ENCODE peak calls at places on chromosomes 2 and 18, in nine cellular contexts. X is tibial nerve, O is H54, Q is IMR-90, M is uterus, H is A549, R is prostate gland, N is K562, Y is endothelial cell of umbilical vein. U is an unnamed sample.

GRCh38 chr2:201327678-201328077 is 29.5 kb downstream of the FLACC1 start:
- DNase-seq in N (no peak), X (no peak), O (no peak), H (no peak), M (no peak), Y (no peak), Q (no peak), R (no peak), U (no peak)

GRCh38 chr2:82913566-82913965 is 1545.5 kb downstream of the SUCLG1 start:
- DNase-seq in N (no peak), X (no peak), O (no peak), Y (no peak), H (no peak), R (no peak), M (no peak), Q (no peak), U (no peak)

GRCh38 chr18:419542-420175 is 80.8 kb downstream of the COLEC12 start:
- DNase-seq in Y (no peak), X (no peak), R (no peak), O (no peak), N (no peak), M (no peak), H (no peak), Q (no peak), U (no peak)

GRCh38 chr2:231223001-231223375 is 24.6 kb downstream of the ARMC9 start:
- DNase-seq in O (no peak), N (no peak), X (no peak), Y (no peak), H (no peak), R (no peak), M (no peak), Q (no peak), U (no peak)

GRCh38 chr2:96260404-96261260 is 5.2 kb downstream of the TMEM127 start:
- DNase-seq in M (peak), Q (peak), N (peak), O (peak), R (peak), H (peak), X (peak), Y (peak), U (peak)

GRCh38 chr2:215966274-215966673 is 47.1 kb downstream of the MREG start:
- DNase-seq in O (no peak), R (no peak), N (no peak), Q (no peak), M (no peak), Y (no peak), X (no peak), H (no peak), U (no peak)

GRCh38 chr18:5106730-5107129 is 90.3 kb downstream of the AKAIN1 start:
- DNase-seq in Q (no peak), N (no peak), X (no peak), Y (no peak), H (no peak), R (no peak), O (no peak), M (no peak), U (no peak)

GRCh38 chr2:11875481-11875880 is 129.0 kb downstream of the LPIN1 start:
- DNase-seq in O (no peak), R (no peak), N (no peak), Q (no peak), X (no peak), H (no peak), Y (no peak), M (no peak), U (no peak)

GRCh38 chr2:217105733-217106649 is 246.1 kb upstream of the TNP1 start:
- DNase-seq in R (no peak), M (no peak), O (peak), Q (peak), Y (peak), H (peak), N (peak), X (no peak), U (no peak)

GRCh38 chr2:239275037-239275685 is 125.7 kb downstream of the HDAC4 start:
- DNase-seq in H (peak), Q (peak), X (peak), O (peak), N (peak), M (peak), Y (no peak), R (peak), U (peak)

GRCh38 chr2:187581125-187581896 is 27.1 kb upstream of the TFPI start:
- DNase-seq in M (no peak), Y (peak), Q (peak), H (peak), N (peak), X (peak), O (no peak), R (no peak), U (no peak)

GRCh38 chr2:179049546-179050311 is at the start of gene CCDC141:
- DNase-seq in Y (no peak), M (no peak), X (no peak), R (no peak), H (no peak), O (no peak), Q (no peak), N (no peak), U (peak)

GRCh38 chr2:85601771-85602475 is 575 bp downstream of the TMEM150A start:
- DNase-seq in M (peak), Y (no peak), Q (no peak), R (peak), O (no peak), X (no peak), N (peak), H (no peak), U (peak)

GRCh38 chr2:215885621-215886020 is 127.7 kb downstream of the MREG start:
- DNase-seq in O (no peak), Y (no peak), X (no peak), M (no peak), R (no peak), N (no peak), Q (no peak), H (no peak), U (no peak)

GRCh38 chr2:126685629-126686028 is 29.7 kb downstream of the GYPC start:
- DNase-seq in H (no peak), Q (no peak), N (no peak), R (no peak), O (no peak), X (no peak), Y (no peak), M (no peak), U (no peak)

GRCh38 chr2:162480067-162480466 is 136.1 kb downstream of the GCA start:
- DNase-seq in M (no peak), N (no peak), H (no peak), O (no peak), Y (no peak), R (no peak), Q (no peak), X (no peak), U (no peak)

GRCh38 chr2:121099329-121100318 is 185.4 kb downstream of the TFCP2L1 start:
- DNase-seq in M (no peak), O (no peak), Q (no peak), R (no peak), H (peak), X (no peak), Y (no peak), N (no peak), U (peak)

GRCh38 chr2:158602027-158602426 is 145.3 kb downstream of the PKP4 start:
- DNase-seq in H (no peak), O (no peak), X (no peak), M (no peak), R (peak), N (peak), Q (no peak), Y (no peak), U (no peak)

GRCh38 chr18:24657461-24657860 is 197.0 kb downstream of the HRH4 start:
- DNase-seq in Q (no peak), N (no peak), H (no peak), R (no peak), O (no peak), M (no peak), Y (peak), X (no peak), U (no peak)

GRCh38 chr2:2184549-2185249 is 146.4 kb downstream of the MYT1L start:
- DNase-seq in O (no peak), N (no peak), Q (no peak), R (no peak), X (no peak), M (no peak), Y (no peak), H (no peak), U (no peak)

GRCh38 chr2:98828793-98829371 is 98.0 kb upstream of the MGAT4A start:
- DNase-seq in R (no peak), O (no peak), N (no peak), Q (no peak), X (no peak), H (no peak), Y (no peak), M (no peak), U (no peak)

GRCh38 chr2:54041135-54041534 is 70.3 kb upstream of the PSME4 start:
- DNase-seq in O (no peak), Y (no peak), Q (no peak), H (no peak), M (no peak), X (no peak), R (no peak), N (no peak), U (no peak)

GRCh38 chr2:98088261-98088660 is 1.3 kb downstream of the VWA3B start:
- DNase-seq in Y (no peak), O (no peak), X (peak), H (no peak), Q (no peak), R (no peak), N (no peak), M (no peak), U (peak)

GRCh38 chr2:181070119-181070833 is 89.9 kb downstream of the UBE2E3 start:
- DNase-seq in X (no peak), M (no peak), Y (peak), H (peak), N (peak), Q (peak), R (no peak), O (peak), U (no peak)

GRCh38 chr2:234147335-234147861 is 96.9 kb downstream of the SPP2 start:
- DNase-seq in O (no peak), M (no peak), Q (no peak), X (no peak), H (no peak), Y (no peak), N (no peak), R (no peak), U (no peak)

GRCh38 chr2:192236136-192236535 is 41.4 kb upstream of the TMEFF2 start:
- DNase-seq in H (no peak), O (peak), N (no peak), X (no peak), Y (no peak), R (no peak), Q (peak), M (no peak), U (no peak)

GRCh38 chr2:108330971-108331370 is 42.3 kb downstream of the SULT1C2 start:
- DNase-seq in H (no peak), O (no peak), M (no peak), X (no peak), R (no peak), Q (no peak), Y (peak), N (no peak), U (no peak)

GRCh38 chr18:56570971-56571370 is 67.4 kb downstream of the TXNL1 start:
- DNase-seq in R (no peak), O (no peak), H (no peak), Y (no peak), X (no peak), N (no peak), Q (no peak), M (no peak), U (no peak)

GRCh38 chr2:144886847-144887246 is 366.9 kb upstream of the ZEB2 start:
- DNase-seq in Y (no peak), O (no peak), Q (no peak), H (no peak), M (peak), N (no peak), R (no peak), X (peak), U (peak)

GRCh38 chr2:234678721-234679120 is 181.8 kb upstream of the ARL4C start:
- DNase-seq in N (no peak), R (no peak), O (no peak), M (no peak), X (peak), Y (no peak), Q (peak), H (no peak), U (no peak)

GRCh38 chr2:199019898-199020507 is 437.7 kb downstream of the SATB2 start:
- DNase-seq in X (peak), M (no peak), R (no peak), O (peak), H (peak), N (no peak), Y (no peak), Q (peak), U (peak)

GRCh38 chr2:69013837-69014796 is 1.1 kb downstream of the ANTXR1 start:
- DNase-seq in N (no peak), H (no peak), R (no peak), O (no peak), X (no peak), Q (peak), M (peak), Y (peak), U (no peak)

GRCh38 chr2:128986867-128987268 is 668.2 kb upstream of the HS6ST1 start:
- DNase-seq in N (no peak), H (no peak), M (no peak), O (no peak), Y (no peak), X (no peak), Q (no peak), R (peak), U (no peak)

GRCh38 chr18:33577688-33578370 is at the start of gene ASXL3:
- DNase-seq in Y (peak), N (no peak), O (no peak), X (peak), R (peak), M (peak), H (no peak), Q (no peak), U (peak)

GRCh38 chr2:105522645-105523044 is 123.8 kb upstream of the FHL2 start:
- DNase-seq in H (no peak), O (no peak), R (no peak), M (no peak), X (no peak), N (no peak), Q (no peak), Y (no peak), U (no peak)

GRCh38 chr2:61905372-61906186 is at the start of gene COMMD1:
- DNase-seq in N (peak), H (peak), R (peak), X (peak), Y (peak), Q (peak), O (peak), M (peak), U (peak)

GRCh38 chr2:134479696-134480330 is 225.9 kb downstream of the MGAT5 start:
- DNase-seq in N (no peak), Y (no peak), X (no peak), Q (no peak), O (no peak), R (no peak), H (no peak), M (no peak), U (no peak)

GRCh38 chr18:25289040-25289631 is 62.8 kb downstream of the ZNF521 start:
- DNase-seq in Q (peak), X (peak), Y (peak), M (peak), O (no peak), R (no peak), H (no peak), N (no peak), U (no peak)

GRCh38 chr18:79800353-79801180 is 2.8 kb downstream of the KCNG2 start:
- DNase-seq in Q (no peak), N (no peak), Y (no peak), R (no peak), X (no peak), O (no peak), M (no peak), H (no peak), U (no peak)

DNA sequence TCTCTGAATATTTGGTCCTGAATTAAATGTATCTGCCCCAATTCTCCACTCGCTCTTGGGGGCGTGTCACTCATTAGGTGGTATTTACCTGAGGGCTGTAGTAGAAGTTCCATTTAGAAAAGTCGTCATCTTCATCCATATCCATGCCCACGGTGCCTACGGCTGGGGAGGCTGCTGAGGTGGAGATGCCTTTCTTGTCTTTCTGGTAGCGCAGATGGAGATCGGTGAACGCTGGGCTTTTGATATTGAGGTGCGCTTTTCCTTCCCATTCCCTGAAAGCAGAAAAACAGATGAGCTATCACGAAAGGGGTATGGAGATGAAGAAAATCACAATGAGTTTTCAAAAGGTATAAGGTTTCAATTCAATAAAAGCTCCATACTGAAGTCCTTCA is 39.7 kb downstream of the APOB start:
- DNase-seq in M (no peak), N (no peak), X (no peak), R (no peak), Y (no peak), H (no peak), Q (no peak), O (no peak), U (no peak)
- TF ChIP-seq POLR2A in M (no peak), N (no peak), X (no peak), R (no peak), Y (no peak), H (no peak), Q (no peak), O (no peak), U (no peak)

GRCh38 chr2:60756097-60757087 is at the start of gene PAPOLG:
- DNase-seq in N (peak), R (peak), O (peak), Q (peak), H (peak), Y (peak), X (peak), M (peak), U (peak)
- TF ChIP-seq POLR2A in N (peak), R (peak), O (peak), Q (peak), H (peak), Y (peak), X (peak), M (peak), U (no peak)

GRCh38 chr2:6865346-6866238 is at the start of gene CMPK2:
- DNase-seq in Y (peak), M (peak), O (peak), X (no peak), Q (peak), H (peak), R (peak), N (peak), U (peak)
- TF ChIP-seq POLR2A in Y (no peak), M (no peak), O (no peak), X (no peak), Q (no peak), H (no peak), R (no peak), N (peak), U (no peak)

GRCh38 chr2:222481941-222482340 is 57.6 kb downstream of the SGPP2 start:
- DNase-seq in O (no peak), N (no peak), Y (no peak), H (no peak), M (no peak), Q (no peak), R (no peak), X (no peak), U (no peak)

GRCh38 chr2:222483513-222484039 is 59.2 kb downstream of the SGPP2 start:
- DNase-seq in Y (no peak), H (no peak), N (no peak), R (no peak), M (no peak), X (no peak), O (no peak), Q (no peak), U (no peak)

GRCh38 chr2:222480497-222480896 is 56.2 kb downstream of the SGPP2 start:
- DNase-seq in M (no peak), Y (no peak), Q (no peak), X (no peak), O (no peak), N (no peak), H (no peak), R (no peak), U (no peak)

GRCh38 chr2:222477962-222478608 is 53.7 kb downstream of the SGPP2 start:
- DNase-seq in R (no peak), N (no peak), Y (no peak), M (no peak), H (no peak), O (no peak), X (no peak), Q (no peak), U (no peak)

GRCh38 chr2:222479855-222480254 is 55.5 kb downstream of the SGPP2 start:
- DNase-seq in Y (no peak), Q (no peak), R (no peak), H (no peak), M (no peak), O (no peak), N (no peak), X (no peak), U (no peak)
- TF ChIP-seq POLR2A in Y (no peak), Q (no peak), R (no peak), H (no peak), M (no peak), O (no peak), N (no peak), X (no peak), U (no peak)

GRCh38 chr2:20185176-20186022 is 39.5 kb downstream of the SDC1 start:
- DNase-seq in R (no peak), Q (peak), X (no peak), Y (peak), H (no peak), M (no peak), N (no peak), O (peak), U (no peak)

GRCh38 chr2:20186855-20187187 is 38.1 kb downstream of the SDC1 start:
- DNase-seq in X (no peak), R (no peak), N (no peak), Y (no peak), Q (no peak), H (no peak), O (no peak), M (no peak), U (no peak)

GRCh38 chr2:20187331-20187730 is 37.6 kb downstream of the SDC1 start:
- DNase-seq in Y (no peak), Q (no peak), N (no peak), R (no peak), X (no peak), M (no peak), H (no peak), O (no peak), U (no peak)

GRCh38 chr2:20188201-20188600 is 36.7 kb downstream of the SDC1 start:
- DNase-seq in R (no peak), N (no peak), O (no peak), Y (no peak), H (no peak), X (no peak), Q (no peak), M (no peak), U (no peak)

GRCh38 chr2:20186078-20186854 is 38.7 kb downstream of the SDC1 start:
- DNase-seq in H (peak), X (peak), Q (peak), Y (no peak), R (no peak), N (peak), O (peak), M (no peak), U (peak)
- TF ChIP-seq POLR2A in H (no peak), X (no peak), Q (no peak), Y (no peak), R (peak), N (no peak), O (peak), M (no peak), U (no peak)

DNA sequence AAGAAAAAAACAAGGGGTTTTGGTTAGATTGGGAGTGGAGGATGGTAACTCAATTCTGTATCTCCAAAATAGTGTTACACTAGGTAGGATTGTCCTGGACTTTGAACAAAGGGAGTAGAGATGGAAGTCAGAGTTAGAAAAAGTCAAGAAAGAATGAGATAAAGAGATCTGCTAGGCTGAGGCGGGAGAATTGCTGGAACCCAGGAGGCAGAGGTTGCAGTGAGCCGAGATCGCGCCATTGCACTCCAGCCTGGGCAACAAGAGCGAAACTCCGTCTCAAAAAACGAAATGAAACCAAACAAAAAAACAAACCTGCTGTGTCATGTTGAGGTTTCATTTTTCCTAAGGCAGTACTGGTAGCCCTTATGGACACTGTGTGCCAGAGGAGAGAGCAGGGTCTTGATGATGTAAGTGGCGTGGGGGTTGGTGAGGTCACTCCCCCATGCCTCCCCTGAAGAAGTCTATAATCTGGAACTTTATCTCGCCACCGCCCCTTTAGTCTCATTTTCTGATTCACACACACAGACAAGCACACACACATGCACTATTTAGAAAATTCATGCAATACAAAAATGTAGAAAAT is 10.5 kb downstream of the DRC1 start:
- DNase-seq in H (peak), Q (no peak), Y (no peak), M (no peak), O (no peak), N (peak), R (no peak), X (no peak), U (no peak)
- TF ChIP-seq POLR2A in H (no peak), Q (no peak), Y (no peak), M (no peak), O (no peak), N (peak), R (no peak), X (no peak), U (no peak)

GRCh38 chr2:64766841-64767669 is 113.3 kb upstream of the SERTAD2 start:
- DNase-seq in O (no peak), R (no peak), H (no peak), X (no peak), M (no peak), N (no peak), Q (peak), Y (peak), U (no peak)

GRCh38 chr2:64770137-64770780 is 116.5 kb upstream of the SERTAD2 start:
- DNase-seq in Q (peak), H (no peak), N (no peak), R (no peak), M (no peak), X (no peak), Y (no peak), O (no peak), U (no peak)

GRCh38 chr2:64768426-64769033 is 114.8 kb upstream of the SERTAD2 start:
- DNase-seq in X (no peak), H (no peak), Q (no peak), R (peak), Y (no peak), O (no peak), M (no peak), N (no peak), U (no peak)

GRCh38 chr2:64769392-64770044 is 115.8 kb upstream of the SERTAD2 start:
- DNase-seq in M (no peak), O (no peak), N (no peak), H (no peak), R (no peak), X (no peak), Y (no peak), Q (no peak), U (no peak)

GRCh38 chr2:64767670-64768425 is 114.1 kb upstream of the SERTAD2 start:
- DNase-seq in N (peak), X (peak), Q (peak), O (peak), M (peak), H (peak), R (peak), Y (peak), U (peak)
- TF ChIP-seq POLR2A in N (peak), X (peak), Q (peak), O (peak), M (peak), H (peak), R (peak), Y (peak), U (no peak)